ENCODE peak calls at places on chromosomes 5 and 9, in nine cellular contexts. T is uterus; X is heart left ventricle; F is suprapubic skin; R is neural progenitor cell; M is fibroblast of mammary gland; S is dorsolateral prefrontal cortex; E is CD8-positive, alpha-beta T cell; J is pancreas. W is an unnamed sample.

GRCh38 chr5:72108200-72109050 is 1.1 kb downstream of the MAP1B start:
- DNase-seq in R (peak; percentile 94), E (no peak), M (peak; percentile 61), S (peak; percentile 73), X (peak; percentile 84), J (peak; percentile 68), F (peak; percentile 81), T (peak; percentile 74), W (peak; percentile 60)

GRCh38 chr9:85738509-85738908 is 3.2 kb downstream of the AGTPBP1 start:
- DNase-seq in E (no peak), R (peak; percentile 26), T (no peak), F (no peak), J (no peak), X (no peak), S (no peak), M (no peak), W (no peak)

GRCh38 chr5:53091304-53091703 is 18.3 kb downstream of the MOCS2 start:
- DNase-seq in X (no peak), M (peak; percentile 69), S (no peak), R (no peak), F (no peak), J (no peak), T (no peak), E (no peak), W (peak; percentile 61)

GRCh38 chr5:32233696-32234447 is 59.8 kb upstream of the GOLPH3 start:
- DNase-seq in E (no peak), X (no peak), J (peak; percentile 65), M (peak; percentile 67), R (no peak), S (no peak), F (no peak), T (no peak), W (peak; percentile 36)

GRCh38 chr5:84382363-84383295 is 2.1 kb downstream of the EDIL3 start:
- DNase-seq in E (no peak), T (peak; percentile 41), F (peak; percentile 56), M (peak; percentile 11), S (peak; percentile 63), R (peak; percentile 82), J (peak; percentile 66), X (peak; percentile 25), W (peak; percentile 24)

GRCh38 chr9:111949919-111950318 is 53.3 kb downstream of the UGCG start:
- DNase-seq in J (no peak), E (no peak), R (no peak), S (no peak), T (no peak), M (no peak), X (no peak), F (no peak), W (peak; percentile 74)

GRCh38 chr5:125413861-125414260 is 667.4 kb upstream of the ZNF608 start:
- DNase-seq in R (peak; percentile 32), S (no peak), X (no peak), T (no peak), M (no peak), E (no peak), J (no peak), F (no peak), W (no peak)

GRCh38 chr9:113178087-113178486 is 27.3 kb downstream of the SLC31A2 start:
- DNase-seq in S (no peak), X (no peak), J (no peak), T (no peak), F (no peak), M (peak; percentile 77), R (no peak), E (no peak), W (peak; percentile 72)

GRCh38 chr5:318931-319601 is 2.4 kb upstream of the AHRR start:
- DNase-seq in J (no peak), S (no peak), R (no peak), M (no peak), T (no peak), F (peak; percentile 56), X (no peak), E (no peak), W (no peak)

GRCh38 chr9:130400870-130401269 is 43.9 kb upstream of the ASS1 start:
- DNase-seq in X (no peak), R (no peak), F (no peak), T (no peak), M (no peak), J (no peak), E (no peak), S (no peak), W (no peak)

GRCh38 chr9:116271991-116272390 is 118.4 kb downstream of the PAPPA start:
- DNase-seq in T (no peak), X (no peak), J (no peak), R (peak; percentile 73), M (no peak), E (no peak), F (no peak), S (no peak), W (no peak)

GRCh38 chr5:150525163-150525562 is 17.2 kb downstream of the NDST1 start:
- DNase-seq in J (no peak), R (no peak), M (no peak), F (no peak), T (no peak), E (no peak), X (no peak), S (no peak), W (no peak)

GRCh38 chr9:131668439-131669233 is 71.2 kb downstream of the RAPGEF1 start:
- DNase-seq in S (no peak), J (no peak), R (no peak), T (no peak), X (peak; percentile 49), M (peak; percentile 84), F (peak; percentile 64), E (peak; percentile 41), W (peak; percentile 52)

GRCh38 chr9:125634040-125634717 is 72.8 kb downstream of the MAPKAP1 start:
- DNase-seq in J (no peak), E (no peak), M (peak; percentile 78), S (no peak), F (no peak), R (no peak), T (no peak), X (no peak), W (peak; percentile 56)

GRCh38 chr9:94821098-94821930 is 94.8 kb downstream of the AOPEP start:
- DNase-seq in R (no peak), F (no peak), S (no peak), J (no peak), T (no peak), X (no peak), M (no peak), E (no peak), W (no peak)

DNA sequence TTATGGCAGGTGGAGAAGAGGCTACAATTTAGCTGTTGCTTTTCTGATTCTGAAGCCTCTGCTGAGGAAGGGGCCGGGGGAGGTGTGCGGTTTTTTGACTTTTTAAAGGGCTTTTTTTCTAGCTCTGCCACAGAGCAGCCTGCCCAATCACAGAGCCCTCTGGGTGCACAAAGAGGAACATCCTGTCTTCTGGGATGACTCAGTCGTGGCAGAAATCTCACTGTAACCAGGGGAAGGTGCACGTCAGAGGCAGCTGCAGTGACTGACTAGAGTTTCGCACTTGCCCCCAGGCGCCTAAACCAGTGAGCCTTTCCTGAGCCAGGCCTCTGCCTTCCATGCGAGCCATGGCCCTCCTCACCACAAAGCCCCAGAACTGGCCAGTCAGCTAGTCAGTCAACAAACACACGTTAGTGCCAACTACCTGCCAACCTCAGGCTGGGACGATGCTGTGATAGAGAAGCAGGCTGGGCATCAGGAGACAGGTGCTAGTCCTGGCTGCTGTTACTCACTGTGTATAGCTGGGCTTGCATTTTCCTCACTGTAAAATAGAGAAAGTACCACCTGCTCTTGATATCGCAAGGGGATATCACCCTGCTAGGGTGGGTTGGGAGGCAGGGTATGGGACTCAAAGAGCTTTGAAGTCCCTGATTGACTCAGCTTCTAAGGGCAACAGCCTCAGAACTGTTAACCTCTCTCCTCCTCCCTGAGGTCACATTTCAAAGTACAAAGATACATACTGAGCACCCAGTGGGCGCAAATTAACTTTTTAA is 2.2 kb downstream of the AKNA start:
- DNase-seq in M (peak; percentile 95), E (peak; percentile 78), T (peak; percentile 64), R (no peak), S (peak; percentile 60), X (peak; percentile 71), J (no peak), F (peak; percentile 89), W (peak; percentile 83)
- H3K4me3 ChIP-seq in M (no peak overlapping the region), E (peak overlapping the region; percentile 89), T (peak overlapping the region; percentile 56), R (no peak overlapping the region), S (peak overlapping the region; percentile 40), X (no peak overlapping the region), J (no peak overlapping the region), F (peak overlapping the region; percentile 56), W (peak overlapping the region; percentile 72)

DNA sequence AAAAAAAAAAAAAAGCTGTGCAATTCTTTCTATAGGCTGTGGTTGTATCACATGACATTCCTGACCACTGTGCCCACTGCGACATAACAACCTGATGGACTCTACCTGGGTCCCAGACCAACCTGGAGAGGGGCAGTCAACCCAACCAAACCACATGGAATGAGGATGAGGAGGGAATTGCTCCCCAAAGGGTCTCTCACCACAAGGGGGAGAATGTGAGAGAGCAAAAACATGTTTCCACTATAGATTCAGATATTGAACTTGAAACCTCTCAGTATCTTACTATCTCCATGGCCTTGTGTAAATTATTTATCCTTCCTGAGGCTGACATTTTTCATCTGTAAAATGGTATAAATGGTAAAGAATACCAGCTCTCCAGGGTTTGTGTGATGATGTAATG is 66.9 kb upstream of the SV2C start:
- DNase-seq in J (no peak), F (no peak), M (no peak), X (no peak), R (no peak), T (no peak), S (no peak), E (no peak), W (no peak)
- TF ChIP-seq CTCF in J (no peak), F (no peak), M (no peak), X (no peak), R (peak; percentile 27), T (no peak), S (no peak), E (no peak), W (no peak)

DNA sequence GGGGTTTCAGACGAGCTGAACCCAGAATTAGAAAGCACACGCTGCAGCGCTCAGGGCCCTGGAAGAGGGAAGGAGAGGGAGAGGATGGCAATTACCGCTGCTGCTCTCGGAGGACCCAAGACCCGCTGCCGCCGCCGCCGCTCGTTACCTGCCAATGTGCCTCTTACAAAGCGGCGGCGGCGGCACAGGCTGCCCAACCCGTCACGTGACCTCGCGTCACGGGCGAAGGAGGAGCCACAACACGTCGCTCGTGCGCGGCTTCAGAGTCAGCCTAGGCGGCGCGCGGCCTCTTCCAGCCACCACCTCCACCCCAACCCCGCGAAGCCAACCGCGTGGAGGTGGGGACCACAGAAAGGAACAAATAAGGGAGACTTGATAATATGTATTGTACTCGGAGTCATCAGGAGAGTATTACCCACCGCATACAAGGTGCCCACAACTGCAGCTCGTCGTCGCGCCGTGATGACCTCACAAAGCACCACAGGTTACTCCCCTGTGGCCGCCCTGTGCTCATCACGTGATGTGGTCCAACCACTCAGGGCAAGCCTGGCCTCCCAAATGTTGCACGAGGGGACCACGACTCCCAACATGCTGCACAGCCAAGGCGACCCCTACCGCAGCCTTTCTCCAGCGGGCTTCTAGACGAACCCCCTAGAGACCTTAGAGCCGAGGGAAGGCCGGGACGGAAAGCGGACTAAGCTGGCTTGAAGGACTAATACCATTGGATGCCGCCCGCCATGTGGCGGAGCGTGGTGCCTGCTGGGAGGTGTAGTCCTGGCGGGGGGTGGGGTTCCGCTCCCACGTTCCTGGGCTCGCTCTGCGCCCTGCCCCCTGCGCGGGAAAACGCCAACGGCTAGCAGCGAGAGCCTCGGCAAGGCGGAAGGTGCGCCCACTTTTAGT is at the start of gene UBAP2:
- DNase-seq in X (peak; percentile 97), J (peak; percentile 98), S (peak; percentile 98), R (peak; percentile 99), M (peak; percentile 97), F (peak; percentile 99), E (peak; percentile 92), T (peak; percentile 95), W (peak; percentile 96)
- H3K4me3 ChIP-seq in X (peak within 1 kb of the TSS; percentile 90), J (peak within 1 kb of the TSS; percentile 91), S (peak within 1 kb of the TSS; percentile 99), R (peak within 1 kb of the TSS; percentile 90), M (peak within 1 kb of the TSS; percentile 76), F (peak within 1 kb of the TSS; percentile 99), E (peak within 1 kb of the TSS; percentile 79), T (peak within 1 kb of the TSS; percentile 87), W (peak within 1 kb of the TSS; percentile 94)

GRCh38 chr5:64347308-64347707 is 158.5 kb upstream of the RGS7BP start:
- DNase-seq in X (no peak), E (no peak), M (no peak), T (no peak), J (no peak), S (no peak), R (peak; percentile 2), F (no peak), W (no peak)
- TF ChIP-seq CTCF in X (no peak), E (no peak), M (no peak), T (no peak), J (no peak), S (no peak), R (peak; percentile 18), F (no peak), W (no peak)